ENCODE peak calls at places on chromosomes 16 and 17, in five cellular contexts. T is AG08395; Y is activated T-cell treated with anti-CD3 and anti-CD28 coated beads, Interleukin-2, amount 50 U/mL, for 72 hours; Q is GM03348; P is IMR-90. H is an unnamed sample.

GRCh38 chr17:72383053-72383847 is 262.4 kb downstream of the SOX9 start:
- DNase-seq in P (no peak), Y (no peak), T (no peak), Q (no peak), H (no peak)

GRCh38 chr16:12341423-12341822 is 364.9 kb downstream of the SNX29 start:
- DNase-seq in P (peak; percentile 75), Q (peak; percentile 55), T (peak; percentile 69), Y (no peak), H (peak; percentile 73)

GRCh38 chr16:56848056-56848936 is 16.7 kb upstream of the SLC12A3 start:
- DNase-seq in Y (peak; percentile 30), P (peak; percentile 79), Q (peak; percentile 60), T (peak; percentile 69), H (peak; percentile 65)

GRCh38 chr17:60720763-60721531 is 43.3 kb downstream of the BCAS3 start:
- DNase-seq in Y (peak; percentile 35), P (peak; percentile 81), T (peak; percentile 64), Q (peak; percentile 74), H (peak; percentile 72)

GRCh38 chr16:87235810-87236515 is 81.2 kb downstream of the C16orf95 start:
- DNase-seq in P (no peak), Y (no peak), Q (no peak), T (no peak), H (no peak)

GRCh38 chr17:68592004-68592403 is 9.2 kb downstream of the FAM20A start:
- DNase-seq in Y (no peak), Q (no peak), P (no peak), T (no peak), H (no peak)

GRCh38 chr16:82655315-82655714 is 28.5 kb downstream of the CDH13 start:
- DNase-seq in Q (peak; percentile 81), T (peak; percentile 75), Y (peak; percentile 84), P (peak; percentile 94), H (peak; percentile 97)

GRCh38 chr16:14373901-14374300 is 256.2 kb downstream of the PARN start:
- DNase-seq in Y (no peak), Q (no peak), P (no peak), T (no peak), H (no peak)

GRCh38 chr16:88934066-88934667 is 42.8 kb downstream of the CBFA2T3 start:
- DNase-seq in T (no peak), Q (no peak), Y (no peak), P (no peak), H (no peak)

GRCh38 chr17:40522250-40522960 is 21.0 kb upstream of the TNS4 start:
- DNase-seq in Q (peak; percentile 40), P (peak; percentile 67), T (no peak), Y (no peak), H (no peak)

GRCh38 chr17:4230142-4230541 is 33.6 kb downstream of the ANKFY1 start:
- DNase-seq in Q (peak; percentile 86), P (peak; percentile 97), Y (no peak), T (peak; percentile 92), H (peak; percentile 99)

GRCh38 chr17:7204828-7205461 is 14.7 kb downstream of the DLG4 start:
- DNase-seq in Y (peak; percentile 93), Q (peak; percentile 89), T (peak; percentile 89), P (peak; percentile 85), H (peak; percentile 93)

GRCh38 chr16:72889616-72890235 is 158.2 kb downstream of the ZFHX3 start:
- DNase-seq in T (no peak), Q (no peak), Y (no peak), P (no peak), H (no peak)

GRCh38 chr16:11133344-11133921 is 122.6 kb downstream of the SOCS1 start:
- DNase-seq in Y (no peak), Q (peak; percentile 94), P (peak; percentile 96), T (peak; percentile 93), H (peak; percentile 96)

GRCh38 chr17:37710344-37710886 is 34.4 kb downstream of the HNF1B start:
- DNase-seq in Q (no peak), Y (no peak), P (peak; percentile 62), T (peak; percentile 40), H (peak; percentile 85)

GRCh38 chr16:67555795-67556212 is 6.5 kb upstream of the CTCF start:
- DNase-seq in T (no peak), Y (peak; percentile 25), P (peak; percentile 72), Q (no peak), H (peak; percentile 61)

GRCh38 chr16:57185446-57185944 is 344 bp downstream of the PSME3IP1 start:
- DNase-seq in P (peak; percentile 70), Y (no peak), T (peak; percentile 44), Q (peak; percentile 53), H (peak; percentile 76)

H was measured in mesenchymal stem cell.